ENCODE peak calls at places on chromosomes 16 and 17, in four cellular contexts. One of them, this sample, is unnamed.

GRCh38 chr17:79915850-79916430 is 76.7 kb upstream of the CBX4 start:
- DNase-seq in GM12878: no peak
- DNase-seq in H1: peak; percentile 64
- DNase-seq in HepG2: peak; percentile 75
- DNase-seq in this sample: no peak

GRCh38 chr16:17633146-17633966 is 162.6 kb upstream of the XYLT1 start:
- DNase-seq in HepG2: no peak
- DNase-seq in GM12878: no peak
- DNase-seq in H1: no peak
- DNase-seq in this sample: no peak

GRCh38 chr17:73956595-73957465 is 246.6 kb upstream of the RPL38 start:
- DNase-seq in GM12878: no peak
- DNase-seq in H1: peak; percentile 59
- DNase-seq in HepG2: peak; percentile 56
- DNase-seq in this sample: peak; percentile 66

GRCh38 chr17:182164-182751 is 808 bp upstream of the DOC2B start:
- DNase-seq in H1: no peak
- DNase-seq in HepG2: peak; percentile 42
- DNase-seq in GM12878: no peak
- DNase-seq in this sample: no peak

GRCh38 chr16:66996324-66996982 is 8.1 kb downstream of the CES4A start:
- DNase-seq in GM12878: no peak
- DNase-seq in H1: no peak
- DNase-seq in HepG2: peak; percentile 92
- DNase-seq in this sample: no peak

GRCh38 chr16:67865318-67865717 is 7.5 kb upstream of the EDC4 start:
- DNase-seq in HepG2: peak; percentile 68
- DNase-seq in GM12878: no peak
- DNase-seq in H1: no peak
- DNase-seq in this sample: no peak

GRCh38 chr17:28221751-28222414 is 97.1 kb upstream of the TMEM97 start:
- DNase-seq in HepG2: no peak
- DNase-seq in H1: no peak
- DNase-seq in GM12878: no peak
- DNase-seq in this sample: no peak

GRCh38 chr16:11303405-11304138 is 22.4 kb upstream of the PRM1 start:
- DNase-seq in GM12878: no peak
- DNase-seq in H1: no peak
- DNase-seq in HepG2: no peak
- DNase-seq in this sample: no peak

GRCh38 chr17:4711671-4712111 is 1.3 kb downstream of the ARRB2 start:
- DNase-seq in GM12878: no peak
- DNase-seq in HepG2: no peak
- DNase-seq in H1: no peak
- DNase-seq in this sample: no peak

GRCh38 chr16:24188751-24189318 is 67.3 kb upstream of the CACNG3 start:
- DNase-seq in H1: no peak
- DNase-seq in GM12878: no peak
- DNase-seq in HepG2: no peak
- DNase-seq in this sample: no peak

GRCh38 chr16:67190448-67191399 is 788 bp upstream of the EXOC3L1 start:
- DNase-seq in HepG2: no peak
- DNase-seq in H1: no peak
- DNase-seq in GM12878: no peak
- DNase-seq in this sample: no peak

GRCh38 chr16:67822511-67822910 is 15.8 kb downstream of the TSNAXIP1 start:
- DNase-seq in H1: no peak
- DNase-seq in HepG2: no peak
- DNase-seq in GM12878: no peak
- DNase-seq in this sample: no peak

GRCh38 chr17:20214807-20215206 is 205.6 kb downstream of the SPECC1 start:
- DNase-seq in GM12878: no peak
- DNase-seq in HepG2: no peak
- DNase-seq in H1: no peak
- DNase-seq in this sample: no peak

GRCh38 chr17:28154242-28154641 is 111.8 kb downstream of the NLK start:
- DNase-seq in HepG2: no peak
- DNase-seq in GM12878: no peak
- DNase-seq in H1: no peak
- DNase-seq in this sample: no peak

GRCh38 chr17:67157732-67158639 is 87.0 kb downstream of the HELZ start:
- DNase-seq in HepG2: peak; percentile 27
- DNase-seq in H1: no peak
- DNase-seq in GM12878: peak; percentile 2
- DNase-seq in this sample: peak; percentile 8
- TF ChIP-seq SUZ12 in HepG2: no peak
- TF ChIP-seq SUZ12 in H1: no peak
- TF ChIP-seq SUZ12 in GM12878: no peak
- TF ChIP-seq SUZ12 in this sample: no peak

GRCh38 chr17:34499576-34499975 is 79.8 kb upstream of the TMEM132E start:
- DNase-seq in GM12878: no peak
- DNase-seq in HepG2: no peak
- DNase-seq in H1: no peak
- DNase-seq in this sample: peak; percentile 48
- H3K27me3 ChIP-seq in GM12878: no peaks in the 10 kb centered on the region
- H3K27me3 ChIP-seq in HepG2: no peaks in the 10 kb centered on the region
- H3K27me3 ChIP-seq in H1: no peaks in the 10 kb centered on the region
- H3K27me3 ChIP-seq in this sample: peaks cover 24% of the 10 kb centered on the region

GRCh38 chr17:75288359-75288758 is 874 bp downstream of the SLC25A19 start:
- DNase-seq in GM12878: no peak
- DNase-seq in H1: no peak
- DNase-seq in HepG2: no peak
- DNase-seq in this sample: no peak

GRCh38 chr17:75289832-75290337 is 652 bp upstream of the SLC25A19 start:
- DNase-seq in H1: no peak
- DNase-seq in HepG2: no peak
- DNase-seq in GM12878: peak; percentile 71
- DNase-seq in this sample: no peak

GRCh38 chr17:75288784-75289121 is 480 bp downstream of the SLC25A19 start:
- DNase-seq in HepG2: peak; percentile 69
- DNase-seq in H1: no peak
- DNase-seq in GM12878: no peak
- DNase-seq in this sample: no peak

GRCh38 chr17:75287221-75287620 is 2.0 kb downstream of the SLC25A19 start:
- DNase-seq in HepG2: no peak
- DNase-seq in H1: no peak
- DNase-seq in GM12878: no peak
- DNase-seq in this sample: no peak

DNA sequence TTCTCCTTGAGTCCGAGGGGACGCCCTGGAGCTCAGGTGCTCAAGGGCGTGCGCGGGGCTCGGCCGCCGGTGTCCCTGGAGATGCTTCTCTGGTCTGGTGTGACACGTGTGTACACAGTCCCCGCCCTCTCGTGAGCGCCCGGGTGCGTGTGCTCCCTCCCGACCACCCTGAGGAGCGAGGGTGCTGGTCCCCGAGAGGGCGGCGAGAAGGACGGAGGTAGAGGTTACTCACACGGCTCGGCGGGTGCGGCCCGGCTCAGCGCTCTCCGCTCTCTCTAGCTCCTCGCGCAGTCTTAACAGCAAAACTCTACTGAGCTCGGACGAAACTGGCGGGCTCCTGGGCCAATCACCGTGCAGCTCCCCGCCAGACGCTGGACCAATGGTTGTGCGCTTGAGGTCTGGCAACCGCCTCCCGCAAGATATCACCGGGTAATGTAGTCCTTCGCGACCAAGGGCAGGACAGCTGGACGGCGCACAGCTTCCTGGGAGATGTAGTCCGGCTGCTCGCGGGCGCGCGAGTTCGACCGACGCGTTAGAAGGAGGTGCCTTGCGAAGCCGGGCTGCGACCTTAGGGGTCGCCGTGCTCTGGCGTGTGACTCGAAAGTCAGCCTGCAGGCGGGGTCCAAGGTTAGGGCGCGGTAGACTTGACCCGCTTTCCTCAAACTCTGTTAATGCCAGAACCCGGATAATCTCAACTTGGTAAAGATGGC is at the start of gene SLC25A19:
- DNase-seq in GM12878: peak; percentile 98
- DNase-seq in HepG2: peak; percentile 99
- DNase-seq in H1: peak; percentile 98
- DNase-seq in this sample: peak; percentile 97
- TF ChIP-seq ZNF274 in GM12878: no peak
- TF ChIP-seq ZNF274 in HepG2: peak; percentile 67
- TF ChIP-seq ZNF274 in H1: no peak
- TF ChIP-seq ZNF274 in this sample: no peak

GRCh38 chr16:70638814-70639792 is 7.3 kb upstream of the IL34 start:
- DNase-seq in HepG2: peak; percentile 71
- DNase-seq in H1: no peak
- DNase-seq in GM12878: no peak
- DNase-seq in this sample: no peak

GRCh38 chr16:70634861-70635260 is 11.5 kb upstream of the IL34 start:
- DNase-seq in H1: no peak
- DNase-seq in HepG2: no peak
- DNase-seq in GM12878: no peak
- DNase-seq in this sample: no peak

GRCh38 chr16:70630960-70631745 is 15.2 kb upstream of the IL34 start:
- DNase-seq in HepG2: no peak
- DNase-seq in H1: no peak
- DNase-seq in GM12878: no peak
- DNase-seq in this sample: no peak

GRCh38 chr16:70632273-70632672 is 14.1 kb upstream of the IL34 start:
- DNase-seq in H1: no peak
- DNase-seq in HepG2: no peak
- DNase-seq in GM12878: no peak
- DNase-seq in this sample: no peak

DNA sequence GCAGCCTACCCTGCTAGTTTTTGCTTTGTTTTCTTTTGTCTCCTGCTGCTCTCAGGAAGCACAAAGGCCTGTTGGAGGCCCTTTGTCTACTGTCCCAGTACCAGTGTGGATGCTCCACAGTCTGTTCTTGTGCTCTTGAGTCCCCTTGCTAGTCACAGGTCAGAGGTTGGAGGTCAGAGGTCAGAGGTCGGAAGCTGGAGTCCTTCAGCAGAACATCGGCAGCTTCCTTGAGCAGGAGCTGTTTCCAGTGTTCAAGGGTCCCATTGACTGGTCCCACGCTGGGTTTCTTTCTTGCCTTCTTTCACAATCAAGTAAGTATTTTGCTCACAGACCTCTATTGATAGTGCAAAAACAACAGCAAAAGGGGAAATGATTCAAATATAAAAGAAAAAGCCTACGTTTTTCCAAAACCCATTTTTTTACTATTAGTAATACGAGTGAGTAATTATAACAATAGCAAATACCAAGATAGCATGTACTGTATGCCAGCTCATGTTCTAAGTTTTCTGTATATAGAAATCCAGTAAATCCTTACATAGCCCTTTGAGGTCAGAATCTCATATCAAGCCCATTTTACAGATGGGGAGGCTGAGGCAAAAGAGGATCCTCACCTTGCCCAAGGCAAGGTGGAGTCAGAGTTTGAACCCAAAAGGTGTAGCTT is 10.9 kb upstream of the IL34 start:
- DNase-seq in HepG2: no peak
- DNase-seq in H1: no peak
- DNase-seq in GM12878: no peak
- DNase-seq in this sample: peak; percentile 25
- TF ChIP-seq SUZ12 in HepG2: no peak
- TF ChIP-seq SUZ12 in H1: no peak
- TF ChIP-seq SUZ12 in GM12878: no peak
- TF ChIP-seq SUZ12 in this sample: no peak

GRCh38 chr17:2024572-2025219 is 438 bp downstream of the RTN4RL1 start:
- DNase-seq in H1: no peak
- DNase-seq in HepG2: no peak
- DNase-seq in GM12878: no peak
- DNase-seq in this sample: no peak
- H3K27me3 ChIP-seq in H1: peaks cover 87% of the 10 kb centered on the region
- H3K27me3 ChIP-seq in HepG2: peaks cover 64% of the 10 kb centered on the region
- H3K27me3 ChIP-seq in GM12878: peaks cover 18% of the 10 kb centered on the region
- H3K27me3 ChIP-seq in this sample: peaks cover 54% of the 10 kb centered on the region

GRCh38 chr17:78168906-78169793 is 769 bp downstream of the SYNGR2 start:
- DNase-seq in GM12878: no peak
- DNase-seq in HepG2: no peak
- DNase-seq in H1: no peak
- DNase-seq in this sample: no peak
- TF ChIP-seq ZNF274 in GM12878: no peak
- TF ChIP-seq ZNF274 in HepG2: no peak
- TF ChIP-seq ZNF274 in H1: no peak
- TF ChIP-seq ZNF274 in this sample: no peak

GRCh38 chr16:9798952-9799590 is 383.2 kb downstream of the GRIN2A start:
- DNase-seq in H1: no peak
- DNase-seq in GM12878: no peak
- DNase-seq in HepG2: no peak
- DNase-seq in this sample: no peak

GRCh38 chr16:9800180-9800738 is 382.0 kb downstream of the GRIN2A start:
- DNase-seq in H1: no peak
- DNase-seq in HepG2: no peak
- DNase-seq in GM12878: no peak
- DNase-seq in this sample: no peak

GRCh38 chr16:9797306-9797705 is 384.9 kb downstream of the GRIN2A start:
- DNase-seq in H1: no peak
- DNase-seq in GM12878: no peak
- DNase-seq in HepG2: peak; percentile 13
- DNase-seq in this sample: no peak

GRCh38 chr16:9801651-9802050 is 380.6 kb downstream of the GRIN2A start:
- DNase-seq in H1: no peak
- DNase-seq in HepG2: no peak
- DNase-seq in GM12878: no peak
- DNase-seq in this sample: no peak

GRCh38 chr16:9798474-9798873 is 383.8 kb downstream of the GRIN2A start:
- DNase-seq in H1: no peak
- DNase-seq in HepG2: no peak
- DNase-seq in GM12878: no peak
- DNase-seq in this sample: no peak
- TF ChIP-seq SUZ12 in H1: no peak
- TF ChIP-seq SUZ12 in HepG2: no peak
- TF ChIP-seq SUZ12 in GM12878: no peak
- TF ChIP-seq SUZ12 in this sample: no peak